ENCODE peak calls at places on chromosomes 2 and 18, in eight cellular contexts. X, P, C, I, D, O, B and U are unnamed samples.
A peak's percentile ranks its signal among the peaks of the same experiment; 100 is the strongest.

GRCh38 chr2:69546646-69547045 is 96.9 kb downstream of the AAK1 start:
- DNase-seq in X (no peak), P (no peak), I (no peak), C (no peak), O (no peak), D (no peak), B (no peak), U (no peak)

GRCh38 chr18:8701546-8702118 is 3.7 kb upstream of the MTCL1 start:
- DNase-seq in O (no peak), B (no peak), D (no peak), X (no peak), C (no peak), P (no peak), I (peak; percentile 89), U (no peak)

GRCh38 chr18:37565985-37566478 is 434 bp upstream of the CELF4 start:
- DNase-seq in B (no peak), C (no peak), P (peak; percentile 64), X (no peak), O (no peak), D (no peak), I (peak; percentile 48), U (no peak)

GRCh38 chr18:12580630-12581342 is 77.1 kb downstream of the SPIRE1 start:
- DNase-seq in C (no peak), B (no peak), D (no peak), X (no peak), I (no peak), P (no peak), O (no peak), U (no peak)

GRCh38 chr2:215835641-215836040 is 177.7 kb downstream of the MREG start:
- DNase-seq in D (no peak), O (no peak), X (no peak), B (no peak), I (no peak), P (no peak), C (no peak), U (no peak)

GRCh38 chr2:109217362-109218086 is 88.5 kb downstream of the SH3RF3 start:
- DNase-seq in I (peak; percentile 94), O (no peak), X (no peak), B (peak; percentile 83), P (peak; percentile 55), D (no peak), C (peak; percentile 81), U (no peak)

GRCh38 chr2:169964740-169965139 is 137.5 kb downstream of the UBR3 start:
- DNase-seq in B (no peak), X (no peak), D (no peak), C (no peak), I (peak; percentile 24), P (no peak), O (no peak), U (no peak)

GRCh38 chr2:941811-942360 is 8.8 kb upstream of the SNTG2 start:
- DNase-seq in C (no peak), O (no peak), B (no peak), D (no peak), I (no peak), P (no peak), X (no peak), U (no peak)

GRCh38 chr2:67755511-67755910 is 307.3 kb downstream of the C1D start:
- DNase-seq in X (no peak), P (no peak), C (no peak), O (no peak), I (no peak), B (no peak), D (no peak), U (no peak)

GRCh38 chr2:235263205-235264120 is 230.4 kb upstream of the AGAP1 start:
- DNase-seq in B (peak; percentile 32), O (no peak), X (no peak), I (peak; percentile 94), D (no peak), C (no peak), P (peak; percentile 91), U (no peak)

GRCh38 chr2:151120016-151120415 is 141.6 kb downstream of the RBM43 start:
- DNase-seq in D (no peak), C (no peak), P (no peak), O (no peak), B (no peak), I (no peak), X (no peak), U (no peak)

GRCh38 chr18:34493566-34494358 is 216.3 kb upstream of the DTNA start:
- DNase-seq in P (no peak), D (no peak), C (peak; percentile 68), I (peak; percentile 6), B (no peak), X (no peak), O (no peak), U (no peak)

GRCh38 chr2:116802671-116803070 is 1011.8 kb upstream of the DDX18 start:
- DNase-seq in D (no peak), P (no peak), C (no peak), O (no peak), X (no peak), I (no peak), B (no peak), U (no peak)

GRCh38 chr2:120564213-120565094 is 171.2 kb upstream of the GLI2 start:
- DNase-seq in D (no peak), P (no peak), O (no peak), I (no peak), C (no peak), B (no peak), X (no peak), U (no peak)

GRCh38 chr2:120566331-120567035 is 169.2 kb upstream of the GLI2 start:
- DNase-seq in C (no peak), I (peak; percentile 97), O (no peak), P (peak; percentile 89), B (peak; percentile 59), X (no peak), D (no peak), U (no peak)

GRCh38 chr2:65159921-65160320 is 30.0 kb upstream of the RAB1A start:
- DNase-seq in B (no peak), C (no peak), D (no peak), O (no peak), X (no peak), I (no peak), P (no peak), U (no peak)

GRCh38 chr2:8543412-8544167 is 138.3 kb upstream of the ID2 start:
- DNase-seq in O (peak; percentile 22), I (peak; percentile 74), X (peak; percentile 50), P (peak; percentile 71), B (peak; percentile 51), C (peak; percentile 95), D (no peak), U (peak; percentile 40)

GRCh38 chr18:24552218-24552617 is 91.8 kb downstream of the HRH4 start:
- DNase-seq in X (no peak), I (no peak), O (no peak), C (no peak), D (no peak), B (no peak), P (no peak), U (no peak)

GRCh38 chr18:59055345-59056032 is 84.2 kb upstream of the SEC11C start:
- DNase-seq in X (no peak), B (no peak), I (peak; percentile 61), C (no peak), O (no peak), D (no peak), P (no peak), U (no peak)

GRCh38 chr2:64137567-64137966 is 6.7 kb downstream of the PELI1 start:
- DNase-seq in C (no peak), B (no peak), D (no peak), P (no peak), I (peak; percentile 39), X (no peak), O (no peak), U (no peak)

GRCh38 chr18:23012249-23012648 is 79.1 kb downstream of the RBBP8 start:
- DNase-seq in C (peak; percentile 83), D (no peak), X (no peak), O (no peak), P (no peak), I (no peak), B (no peak), U (no peak)

GRCh38 chr2:190467575-190468083 is 59.5 kb downstream of the MFSD6 start:
- DNase-seq in P (no peak), C (no peak), I (peak; percentile 51), D (no peak), X (no peak), B (no peak), O (no peak), U (no peak)

GRCh38 chr2:54407693-54408092 is 48.4 kb upstream of the SPTBN1 start:
- DNase-seq in X (no peak), O (no peak), P (no peak), B (no peak), C (no peak), D (no peak), I (no peak), U (no peak)

GRCh38 chr2:26540977-26541376 is 63.1 kb upstream of the OTOF start:
- DNase-seq in P (no peak), B (no peak), C (no peak), X (no peak), O (no peak), D (no peak), I (no peak), U (no peak)

GRCh38 chr2:120486441-120486840 is 140.5 kb downstream of the INHBB start:
- DNase-seq in D (no peak), B (no peak), O (no peak), C (no peak), I (no peak), P (no peak), X (no peak), U (no peak)

GRCh38 chr2:102137138-102137537 is 5.4 kb upstream of the IL1R1 start:
- DNase-seq in C (no peak), I (no peak), X (no peak), D (no peak), O (no peak), P (no peak), B (no peak), U (no peak)

GRCh38 chr2:199147216-199147615 is 310.5 kb downstream of the SATB2 start:
- DNase-seq in O (no peak), I (no peak), D (no peak), P (no peak), B (no peak), X (no peak), C (no peak), U (no peak)

GRCh38 chr2:231642631-231643493 is 50.2 kb downstream of the TEX44 start:
- DNase-seq in D (no peak), P (peak; percentile 88), I (peak; percentile 94), C (peak; percentile 24), B (peak; percentile 85), X (no peak), O (peak; percentile 33), U (peak; percentile 32)